ENCODE peak calls at places on chromosomes 3 and 15, in seven cellular contexts. G, F, C, T, D, B and Q are unnamed samples.
A peak's percentile ranks its signal among the peaks of the same experiment; 100 is the strongest.

GRCh38 chr3:170717410-170718402 is 131.8 kb upstream of the SLC7A14 start:
- DNase-seq in G (no peak), F (no peak), C (peak; percentile 64), T (no peak), D (peak; percentile 24), B (peak; percentile 58), Q (no peak)

GRCh38 chr3:41202834-41203345 is 3.6 kb downstream of the CTNNB1 start:
- DNase-seq in G (no peak), F (no peak), C (peak; percentile 61), T (no peak), D (peak; percentile 25), B (peak; percentile 78), Q (peak; percentile 84)

GRCh38 chr15:22887157-22887951 is 48.9 kb downstream of the NIPA2 start:
- DNase-seq in G (no peak), F (no peak), C (peak; percentile 94), T (no peak), D (no peak), B (peak; percentile 94), Q (no peak)

GRCh38 chr3:192901435-192901834 is 16.2 kb downstream of the MB21D2 start:
- DNase-seq in G (no peak), F (no peak), C (peak; percentile 98), T (no peak), D (no peak), B (peak; percentile 78), Q (no peak)

GRCh38 chr3:23685484-23686258 is 120.1 kb upstream of the UBE2E1 start:
- DNase-seq in G (no peak), F (no peak), C (peak; percentile 99), T (no peak), D (peak; percentile 76), B (peak; percentile 97), Q (no peak)

GRCh38 chr15:29749365-29750086 is 72.7 kb downstream of the TJP1 start:
- DNase-seq in G (no peak), F (peak; percentile 28), C (no peak), T (no peak), D (peak; percentile 76), B (no peak), Q (peak; percentile 73)

GRCh38 chr15:79978694-79979519 is 7.9 kb upstream of the BCL2A1 start:
- DNase-seq in G (no peak), F (no peak), C (peak; percentile 89), T (no peak), D (no peak), B (peak; percentile 29), Q (no peak)

GRCh38 chr3:42117175-42118008 is 26.2 kb downstream of the TRAK1 start:
- DNase-seq in G (no peak), F (peak; percentile 77), C (peak; percentile 75), T (peak; percentile 31), D (peak; percentile 56), B (peak; percentile 70), Q (peak; percentile 69)

GRCh38 chr3:36373661-36374060 is 6.6 kb upstream of the STAC start:
- DNase-seq in G (no peak), F (no peak), C (no peak), T (no peak), D (no peak), B (no peak), Q (no peak)

GRCh38 chr3:167184511-167184910 is 195.6 kb downstream of the ZBBX start:
- DNase-seq in G (no peak), F (peak; percentile 57), C (no peak), T (no peak), D (no peak), B (no peak), Q (peak; percentile 68)

GRCh38 chr3:148737104-148737525 is 39.4 kb downstream of the AGTR1 start:
- DNase-seq in G (no peak), F (no peak), C (peak; percentile 6), T (no peak), D (no peak), B (peak; percentile 30), Q (no peak)

GRCh38 chr15:51888593-51889195 is 59.2 kb downstream of the TMOD3 start:
- DNase-seq in G (no peak), F (no peak), C (peak; percentile 31), T (no peak), D (no peak), B (peak; percentile 50), Q (no peak)

DNA sequence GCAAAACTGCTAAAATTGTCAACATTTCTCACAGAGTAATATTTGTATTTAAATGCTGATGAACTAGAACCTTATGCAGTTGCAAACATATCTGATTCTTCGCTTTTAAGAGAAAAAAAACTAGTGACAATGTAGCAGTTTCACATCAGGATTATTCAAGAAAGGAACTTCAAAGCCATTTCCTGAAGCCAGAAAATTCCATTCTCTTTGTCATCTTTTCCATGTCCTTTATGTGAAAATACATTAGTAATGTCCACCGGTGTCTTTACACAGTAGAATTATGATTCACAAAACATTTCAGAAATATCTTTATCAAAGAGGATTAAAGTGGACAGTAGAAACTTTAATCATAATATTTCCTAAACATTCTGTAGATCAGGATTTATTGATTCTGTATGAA is 12.7 kb upstream of the LXN start:
- DNase-seq in G (no peak), F (no peak), C (no peak), T (no peak), D (no peak), B (no peak), Q (no peak)
- H3K4ac ChIP-seq in G (no peak overlapping the region), F (no peak overlapping the region), C (peak overlapping the region; percentile 49), T (no peak overlapping the region), D (no peak overlapping the region), B (no peak overlapping the region), Q (no peak overlapping the region)

GRCh38 chr15:41230650-41231533 is at the start of the genes CHP1 and EXD1:
- DNase-seq in G (peak; percentile 93), F (peak; percentile 98), C (peak; percentile 97), T (peak; percentile 95), D (peak; percentile 98), B (peak; percentile 98), Q (peak; percentile 99)
- H3K9ac ChIP-seq in G (peak within 1 kb of the TSS; percentile 86), F (peak within 1 kb of the TSS; percentile 62), C (peak within 1 kb of the TSS; percentile 90), T (no peak within 1 kb of the TSS), D (peak within 1 kb of the TSS; percentile 94), B (peak within 1 kb of the TSS; percentile 96), Q (peak within 1 kb of the TSS; percentile 79)

DNA sequence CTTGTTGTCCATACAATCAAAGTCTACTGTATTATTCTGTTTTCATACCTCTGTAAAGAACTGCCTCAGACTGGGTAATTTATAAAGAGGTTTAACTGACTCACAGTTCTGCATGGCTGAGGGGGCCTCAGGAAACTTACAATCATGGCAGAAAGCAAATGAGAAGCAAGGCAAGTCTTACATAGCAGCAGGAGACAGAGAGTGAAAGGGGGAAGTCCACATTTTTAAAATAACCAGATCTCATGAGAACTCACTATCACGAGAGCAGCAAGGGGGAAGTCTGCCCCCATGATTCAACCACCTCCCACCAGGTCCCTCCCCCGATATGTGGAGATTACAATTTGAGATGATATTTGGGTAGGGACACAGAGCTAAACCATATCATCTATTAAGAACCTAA is 724.6 kb upstream of the CBLB start:
- DNase-seq in G (no peak), F (no peak), C (no peak), T (no peak), D (no peak), B (no peak), Q (no peak)
- H3K18ac ChIP-seq in G (no peak overlapping the region), F (no peak overlapping the region), C (no peak overlapping the region), T (no peak overlapping the region), D (no peak overlapping the region), B (no peak overlapping the region), Q (no peak overlapping the region)

GRCh38 chr3:197697355-197697754 is 39.3 kb downstream of the RUBCN start:
- DNase-seq in G (no peak), F (no peak), C (no peak), T (no peak), D (no peak), B (no peak), Q (no peak)
- H3K4ac ChIP-seq in G (no peak overlapping the region), F (no peak overlapping the region), C (no peak overlapping the region), T (no peak overlapping the region), D (no peak overlapping the region), B (no peak overlapping the region), Q (no peak overlapping the region)

GRCh38 chr3:71226565-71227281 is 356.8 kb downstream of the FOXP1 start:
- DNase-seq in G (no peak), F (no peak), C (peak; percentile 82), T (no peak), D (no peak), B (no peak), Q (no peak)

GRCh38 chr3:71225285-71225684 is 358.2 kb downstream of the FOXP1 start:
- DNase-seq in G (no peak), F (no peak), C (peak; percentile 73), T (no peak), D (no peak), B (no peak), Q (no peak)

GRCh38 chr3:71227344-71227743 is 356.2 kb downstream of the FOXP1 start:
- DNase-seq in G (no peak), F (no peak), C (no peak), T (no peak), D (no peak), B (no peak), Q (no peak)

GRCh38 chr3:71228156-71228885 is 355.2 kb downstream of the FOXP1 start:
- DNase-seq in G (no peak), F (no peak), C (no peak), T (no peak), D (no peak), B (no peak), Q (no peak)

DNA sequence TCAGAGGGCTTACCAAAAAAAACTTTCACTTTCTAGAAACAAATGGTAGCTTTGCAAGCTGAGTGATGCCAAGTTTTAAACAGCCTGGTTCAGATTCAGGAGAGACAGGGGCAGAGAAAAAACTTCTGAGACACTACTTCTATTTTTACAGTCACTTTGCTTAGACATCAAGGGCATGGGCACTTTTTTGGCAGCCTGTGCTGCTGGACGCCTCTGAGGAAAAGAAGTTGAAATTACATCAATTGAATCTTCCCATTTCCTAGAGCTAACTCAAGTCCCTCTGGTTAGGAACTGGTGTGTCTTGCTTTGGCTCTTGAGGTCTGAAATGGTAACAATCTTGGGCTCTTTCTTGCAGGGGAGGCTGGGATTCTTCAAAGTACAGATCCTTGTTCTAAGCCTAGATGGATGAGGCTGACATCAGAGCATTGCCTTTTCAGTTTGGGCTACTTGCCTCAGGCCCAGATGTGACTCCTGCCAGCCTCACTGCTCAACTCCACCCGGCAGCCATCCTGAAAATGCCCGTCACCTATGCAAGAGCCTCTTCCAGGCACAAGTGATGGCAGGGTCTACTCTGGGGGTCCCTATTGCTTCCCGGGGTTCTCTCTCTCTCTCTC is 357.5 kb downstream of the FOXP1 start:
- DNase-seq in G (no peak), F (no peak), C (peak; percentile 38), T (no peak), D (no peak), B (no peak), Q (no peak)
- H3K9ac ChIP-seq in G (no peak overlapping the region), F (no peak overlapping the region), C (peak overlapping the region; percentile 71), T (no peak overlapping the region), D (no peak overlapping the region), B (peak overlapping the region; percentile 69), Q (no peak overlapping the region)

DNA sequence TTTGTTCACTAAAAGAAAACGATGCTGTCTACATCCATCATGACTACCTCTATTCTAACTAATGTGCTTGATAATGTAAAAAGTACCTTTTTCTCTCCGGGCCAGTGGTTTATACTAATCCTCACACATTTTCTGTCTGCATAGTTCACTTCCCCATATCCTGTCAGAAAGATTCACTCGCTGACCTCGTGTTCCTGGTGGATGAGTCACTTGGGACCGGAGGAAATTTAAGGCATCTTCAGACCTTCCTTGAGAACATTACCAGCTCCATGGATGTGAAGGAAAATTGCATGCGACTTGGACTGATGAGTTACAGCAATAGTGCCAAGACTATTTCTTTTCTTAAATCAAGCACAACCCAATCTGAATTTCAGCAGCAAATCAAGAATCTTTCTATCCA is 33.8 kb downstream of the COL6A5 start:
- DNase-seq in G (no peak), F (no peak), C (no peak), T (no peak), D (no peak), B (peak; percentile 58), Q (no peak)
- H3K18ac ChIP-seq in G (no peak overlapping the region), F (no peak overlapping the region), C (no peak overlapping the region), T (no peak overlapping the region), D (no peak overlapping the region), B (no peak overlapping the region), Q (no peak overlapping the region)

GRCh38 chr15:77622212-77622941 is 10.3 kb downstream of the LINGO1 start:
- DNase-seq in G (no peak), F (peak; percentile 55), C (no peak), T (no peak), D (no peak), B (peak; percentile 28), Q (peak; percentile 48)
- H3K4ac ChIP-seq in G (peak overlapping the region; percentile 17), F (no peak overlapping the region), C (no peak overlapping the region), T (peak overlapping the region; percentile 46), D (no peak overlapping the region), B (peak overlapping the region; percentile 82), Q (no peak overlapping the region)